ENCODE peak calls at places on chromosomes 6 and 20, in ten cellular contexts. H, A, Z, E, N, B, C, K, P and X are unnamed samples.
A peak's percentile ranks its signal among the peaks of the same experiment; 100 is the strongest.

GRCh38 chr6:31332637-31333602 is 24.1 kb downstream of the HLA-B start:
- DNase-seq in B (no peak), H (no peak), E (no peak), P (no peak), N (no peak), A (no peak), C (no peak), Z (no peak), K (no peak), X (no peak)

GRCh38 chr20:32017711-32018251 is 7.5 kb downstream of the CCM2L start:
- DNase-seq in P (peak; percentile 47), B (peak; percentile 75), Z (peak; percentile 90), A (peak; percentile 34), E (peak; percentile 32), K (no peak), C (no peak), N (no peak), H (no peak), X (peak; percentile 94)

GRCh38 chr20:46967647-46968046 is 73.0 kb downstream of the EYA2 start:
- DNase-seq in A (no peak), N (no peak), B (no peak), H (no peak), K (no peak), C (no peak), P (no peak), Z (no peak), E (no peak), X (no peak)

GRCh38 chr6:5175635-5176034 is 85.1 kb downstream of the LYRM4 start:
- DNase-seq in C (no peak), K (no peak), A (no peak), H (no peak), Z (no peak), P (no peak), N (no peak), E (no peak), B (no peak), X (no peak)

GRCh38 chr20:49882171-49882970 is 33.0 kb downstream of the SPATA2 start:
- DNase-seq in H (no peak), C (no peak), Z (no peak), A (no peak), N (no peak), E (no peak), K (no peak), P (no peak), B (no peak), X (no peak)

GRCh38 chr6:11143394-11144371 is 32.2 kb upstream of the ERVFRD-1 start:
- DNase-seq in H (no peak), N (peak; percentile 91), Z (peak; percentile 35), P (no peak), E (no peak), B (no peak), K (peak; percentile 92), C (peak; percentile 90), A (no peak), X (peak; percentile 59)

GRCh38 chr20:50107796-50108331 is 5.1 kb downstream of the UBE2V1 start:
- DNase-seq in N (no peak), H (no peak), E (no peak), K (no peak), A (no peak), C (no peak), Z (no peak), B (no peak), P (no peak), X (peak; percentile 34)

GRCh38 chr6:167005350-167006159 is 6.4 kb downstream of the CEP43 start:
- DNase-seq in K (peak; percentile 56), P (peak; percentile 45), B (no peak), N (no peak), Z (no peak), H (no peak), C (no peak), A (no peak), E (no peak), X (no peak)

GRCh38 chr20:34942301-34942700 is 13.3 kb downstream of the GSS start:
- DNase-seq in N (no peak), H (no peak), P (no peak), E (no peak), K (no peak), B (no peak), Z (no peak), A (no peak), C (no peak), X (no peak)

GRCh38 chr20:19903168-19903676 is 113.9 kb upstream of the NAA20 start:
- DNase-seq in C (peak; percentile 79), Z (peak; percentile 85), B (peak; percentile 35), K (peak; percentile 57), H (no peak), P (no peak), E (no peak), A (no peak), N (no peak), X (no peak)

GRCh38 chr6:139147628-139148027 is 12.7 kb downstream of the HECA start:
- DNase-seq in A (no peak), P (no peak), C (no peak), Z (no peak), K (no peak), N (no peak), E (no peak), H (no peak), B (no peak), X (no peak)

GRCh38 chr6:2488578-2488977 is 243.2 kb upstream of the GMDS start:
- DNase-seq in C (no peak), H (no peak), Z (no peak), K (no peak), A (no peak), E (no peak), P (no peak), N (no peak), B (no peak), X (no peak)

GRCh38 chr20:14538433-14538832 is 201.0 kb upstream of the FLRT3 start:
- DNase-seq in C (no peak), P (no peak), Z (no peak), H (no peak), N (no peak), B (no peak), A (no peak), K (no peak), E (no peak), X (no peak)

GRCh38 chr6:83053678-83054077 is 12.0 kb downstream of the UBE3D start:
- DNase-seq in N (no peak), H (no peak), P (no peak), Z (no peak), E (no peak), K (no peak), A (no peak), B (no peak), C (no peak), X (no peak)

GRCh38 chr6:14396826-14397517 is 279.4 kb downstream of the CD83 start:
- DNase-seq in P (no peak), H (no peak), N (no peak), C (peak; percentile 53), K (no peak), Z (no peak), E (no peak), A (no peak), B (no peak), X (no peak)

GRCh38 chr20:56797023-56797422 is 167.9 kb downstream of the TFAP2C start:
- DNase-seq in C (no peak), E (no peak), H (no peak), P (no peak), K (no peak), B (no peak), Z (no peak), N (no peak), A (no peak), X (no peak)

GRCh38 chr6:80544500-80545055 is 438.1 kb downstream of the BCKDHB start:
- DNase-seq in C (no peak), K (no peak), E (no peak), Z (peak; percentile 14), A (no peak), N (no peak), H (no peak), P (no peak), B (no peak), X (no peak)

GRCh38 chr20:801678-802077 is 31.8 kb upstream of the FAM110A start:
- DNase-seq in N (no peak), E (no peak), H (no peak), Z (no peak), B (no peak), P (no peak), K (no peak), C (no peak), A (no peak), X (no peak)

GRCh38 chr20:17647391-17648305 is 34.4 kb downstream of the RRBP1 start:
- DNase-seq in Z (no peak), B (peak; percentile 23), C (no peak), H (no peak), E (no peak), N (no peak), K (no peak), P (no peak), A (no peak), X (no peak)

GRCh38 chr20:45629496-45630100 is at the start of gene WFDC10A:
- DNase-seq in N (peak; percentile 6), B (peak; percentile 4), Z (peak; percentile 68), P (no peak), C (peak; percentile 77), K (peak; percentile 56), H (no peak), E (no peak), A (no peak), X (peak; percentile 84)

GRCh38 chr6:16496210-16496609 is 257.8 kb downstream of the GMPR start:
- DNase-seq in P (no peak), A (no peak), H (no peak), E (no peak), B (no peak), K (no peak), Z (no peak), N (no peak), C (no peak), X (no peak)

GRCh38 chr6:112701201-112701600 is 354.1 kb downstream of the RFPL4B start:
- DNase-seq in B (no peak), K (peak; percentile 52), C (peak; percentile 58), H (no peak), N (no peak), Z (no peak), A (no peak), E (no peak), P (no peak), X (no peak)

GRCh38 chr6:42088101-42088591 is 37.8 kb downstream of the TAF8 start:
- DNase-seq in B (no peak), Z (no peak), A (no peak), E (no peak), C (peak; percentile 15), N (peak; percentile 23), K (peak; percentile 34), H (no peak), P (no peak), X (no peak)

GRCh38 chr6:140462495-140463311 is 1088.3 kb upstream of the CITED2 start:
- DNase-seq in E (no peak), B (no peak), N (peak; percentile 77), C (peak; percentile 35), P (no peak), K (peak; percentile 87), Z (no peak), A (no peak), H (no peak), X (peak; percentile 17)

GRCh38 chr20:57547250-57547649 is 13.7 kb upstream of the PCK1 start:
- DNase-seq in N (no peak), C (no peak), B (no peak), K (no peak), E (no peak), H (no peak), A (no peak), Z (no peak), P (no peak), X (no peak)

GRCh38 chr20:40431611-40432010 is 257.4 kb downstream of the MAFB start:
- DNase-seq in B (no peak), P (no peak), K (no peak), E (no peak), H (no peak), Z (no peak), A (no peak), C (peak; percentile 59), N (no peak), X (no peak)